ENCODE peak calls at places on chromosomes 3 and 15, in nine cellular contexts. D is tibial artery, Y is lower leg skin, J is progenitor cell of endocrine pancreas, H is psoas muscle, O is fibroblast of pulmonary artery, W is heart right ventricle, T is kidney, L is ovary. F is an unnamed sample.

GRCh38 chr15:40242671-40243070 is 3.8 kb downstream of the PAK6 start:
- DNase-seq in D (no peak), Y (peak), J (no peak), H (no peak), O (no peak), W (no peak), T (no peak), L (no peak), F (no peak)

GRCh38 chr3:152392474-152392873 is 123.7 kb downstream of the MBNL1 start:
- DNase-seq in D (no peak), Y (no peak), J (no peak), H (no peak), O (no peak), W (no peak), T (no peak), L (no peak), F (no peak)

GRCh38 chr15:38536201-38536676 is 28.4 kb downstream of the RASGRP1 start:
- DNase-seq in D (no peak), Y (no peak), J (no peak), H (peak), O (peak), W (peak), T (peak), L (peak), F (no peak)

GRCh38 chr3:137763594-137763938 is 549 bp upstream of the SOX14 start:
- DNase-seq in D (no peak), Y (no peak), J (no peak), H (no peak), O (no peak), W (no peak), T (no peak), L (no peak), F (no peak)

GRCh38 chr15:80611543-80612080 is 83.5 kb upstream of the ABHD17C start:
- DNase-seq in D (no peak), Y (no peak), J (no peak), H (no peak), O (no peak), W (no peak), T (no peak), L (no peak), F (no peak)

GRCh38 chr3:165643433-165643824 is 193.8 kb downstream of the BCHE start:
- DNase-seq in D (no peak), Y (no peak), J (no peak), H (no peak), O (peak), W (no peak), T (no peak), L (no peak), F (no peak)

GRCh38 chr3:169509359-169509758 is 154.2 kb downstream of the MECOM start:
- DNase-seq in D (no peak), Y (no peak), J (no peak), H (no peak), O (no peak), W (no peak), T (no peak), L (no peak), F (no peak)

GRCh38 chr3:185069583-185070030 is 83.3 kb downstream of the C3orf70 start:
- DNase-seq in D (no peak), Y (no peak), J (peak), H (no peak), O (no peak), W (no peak), T (no peak), L (no peak), F (no peak)

GRCh38 chr3:169610888-169611291 is 52.6 kb downstream of the MECOM start:
- DNase-seq in D (no peak), Y (no peak), J (no peak), H (no peak), O (no peak), W (no peak), T (no peak), L (no peak), F (no peak)

GRCh38 chr3:134059680-134060560 is 30.2 kb upstream of the SLCO2A1 start:
- DNase-seq in D (no peak), Y (no peak), J (no peak), H (no peak), O (peak), W (no peak), T (no peak), L (no peak), F (no peak)

GRCh38 chr15:42712584-42712983 is 24.3 kb downstream of the CDAN1 start:
- DNase-seq in D (no peak), Y (no peak), J (no peak), H (no peak), O (no peak), W (no peak), T (no peak), L (no peak), F (no peak)

DNA sequence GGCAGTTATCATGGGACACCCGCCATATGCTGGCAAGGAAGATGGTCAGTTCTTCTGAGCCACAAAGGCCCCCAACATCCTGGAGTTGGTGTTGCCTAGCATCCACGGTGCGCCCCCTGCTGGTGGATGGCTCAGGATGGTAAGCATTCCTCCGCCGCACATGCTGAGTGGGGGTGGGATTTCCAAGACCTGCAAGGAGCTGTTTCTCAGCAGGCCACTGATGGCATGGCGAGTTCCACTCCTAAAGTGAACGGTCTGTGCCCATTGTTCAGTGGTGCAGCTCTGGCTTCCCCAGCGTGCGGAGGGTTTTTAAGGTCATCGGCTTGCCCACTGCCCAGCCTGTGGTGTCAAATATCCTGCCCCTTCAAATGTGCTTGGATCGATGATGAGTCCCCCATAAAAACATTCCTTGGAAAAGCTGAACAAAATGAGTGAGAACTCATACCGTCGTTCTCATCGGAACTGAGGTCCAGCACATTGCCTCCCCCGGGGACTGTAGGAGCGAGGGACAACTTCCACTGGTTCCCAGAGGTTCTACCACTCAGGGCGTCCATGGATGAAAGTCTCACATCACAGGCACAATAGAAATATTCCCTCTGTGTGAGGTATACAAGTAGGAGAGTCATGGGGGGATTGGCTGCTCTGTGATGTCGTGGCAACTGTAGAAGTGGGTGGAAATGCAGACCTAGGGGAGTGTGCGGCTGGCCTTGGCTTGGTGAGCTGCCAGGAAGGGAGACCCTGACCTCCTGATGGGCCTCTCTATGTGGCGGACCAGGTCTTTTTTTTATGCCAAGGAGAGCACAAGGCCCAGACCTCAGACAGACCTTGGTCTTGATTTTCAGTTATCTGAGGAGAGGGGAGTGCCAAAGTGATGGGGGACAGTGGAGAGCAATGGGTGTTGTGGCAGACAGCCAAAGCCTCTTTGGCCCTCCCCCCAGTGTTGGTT is 102.0 kb downstream of the SNRPN start:
- DNase-seq in D (peak), Y (no peak), J (peak), H (no peak), O (no peak), W (no peak), T (peak), L (no peak), F (no peak)
- TF ChIP-seq CTCF in D (no peak), Y (no peak), J (no peak), H (no peak), O (no peak), W (no peak), T (no peak), L (no peak), F (no peak)

GRCh38 chr3:112531358-112531781 is 30.4 kb downstream of the ATG3 start:
- DNase-seq in D (no peak), Y (no peak), J (no peak), H (no peak), O (peak), W (no peak), T (no peak), L (no peak), F (no peak)
- TF ChIP-seq CTCF in D (peak), Y (no peak), J (peak), H (peak), O (peak), W (peak), T (peak), L (no peak), F (peak)

GRCh38 chr3:196914866-196915265 is 27.5 kb downstream of the NCBP2 start:
- DNase-seq in D (no peak), Y (no peak), J (no peak), H (no peak), O (no peak), W (no peak), T (no peak), L (no peak), F (no peak)
- TF ChIP-seq CTCF in D (no peak), Y (no peak), J (no peak), H (no peak), O (no peak), W (no peak), T (no peak), L (no peak), F (no peak)

GRCh38 chr3:181564222-181564621 is 147.5 kb upstream of the SOX2 start:
- DNase-seq in D (no peak), Y (no peak), J (no peak), H (no peak), O (peak), W (no peak), T (no peak), L (no peak), F (no peak)
- TF ChIP-seq CTCF in D (no peak), Y (no peak), J (no peak), H (no peak), O (no peak), W (no peak), T (no peak), L (no peak), F (no peak)

GRCh38 chr3:126473292-126474168 is 2.2 kb downstream of the ZXDC start:
- DNase-seq in D (no peak), Y (no peak), J (no peak), H (no peak), O (no peak), W (no peak), T (peak), L (no peak), F (no peak)

GRCh38 chr3:126475411-126476114 is at the start of gene ZXDC:
- DNase-seq in D (peak), Y (peak), J (peak), H (peak), O (peak), W (peak), T (peak), L (peak), F (peak)

GRCh38 chr3:126469479-126469878 is 6.2 kb downstream of the ZXDC start:
- DNase-seq in D (peak), Y (no peak), J (no peak), H (no peak), O (no peak), W (no peak), T (peak), L (no peak), F (no peak)

GRCh38 chr3:126474498-126475410 is 937 bp downstream of the ZXDC start:
- DNase-seq in D (peak), Y (peak), J (peak), H (peak), O (peak), W (peak), T (peak), L (peak), F (no peak)

DNA sequence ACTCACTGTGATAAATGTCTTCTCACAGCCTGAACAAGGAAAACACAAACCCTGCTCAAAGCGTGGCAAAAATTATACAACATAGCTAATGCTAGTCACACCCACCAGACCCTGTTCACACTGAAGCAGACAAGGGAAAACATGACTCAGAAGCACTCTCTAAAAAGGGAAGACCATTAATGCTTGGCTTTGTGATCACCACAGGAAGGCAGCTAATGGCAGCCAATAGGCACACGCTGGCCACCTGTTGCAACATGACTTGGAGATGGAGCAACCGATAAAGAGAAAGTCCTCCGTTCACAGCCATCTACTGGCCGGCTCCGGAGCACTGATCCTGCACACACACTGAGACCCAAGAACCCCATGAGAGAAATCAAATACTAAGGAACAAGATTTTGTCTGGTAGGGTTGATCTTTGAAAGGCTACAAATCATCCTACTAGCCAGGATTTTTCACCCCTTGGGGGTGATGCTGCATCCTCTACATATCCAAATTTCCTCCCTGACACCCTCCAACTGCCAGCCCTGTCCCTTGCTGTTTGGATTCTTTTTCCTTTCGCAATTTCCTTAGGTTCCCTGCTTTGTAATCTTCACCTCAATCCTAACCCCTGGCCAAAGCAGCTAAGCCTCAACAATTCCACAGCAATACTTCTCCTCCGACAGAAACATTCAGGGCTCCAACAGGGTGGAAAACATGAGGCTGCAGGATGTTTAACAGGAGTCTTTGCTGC is 3.2 kb downstream of the ZXDC start:
- DNase-seq in D (peak), Y (peak), J (no peak), H (peak), O (peak), W (peak), T (peak), L (no peak), F (no peak)
- TF ChIP-seq CTCF in D (no peak), Y (no peak), J (no peak), H (peak), O (no peak), W (no peak), T (no peak), L (no peak), F (no peak)

DNA sequence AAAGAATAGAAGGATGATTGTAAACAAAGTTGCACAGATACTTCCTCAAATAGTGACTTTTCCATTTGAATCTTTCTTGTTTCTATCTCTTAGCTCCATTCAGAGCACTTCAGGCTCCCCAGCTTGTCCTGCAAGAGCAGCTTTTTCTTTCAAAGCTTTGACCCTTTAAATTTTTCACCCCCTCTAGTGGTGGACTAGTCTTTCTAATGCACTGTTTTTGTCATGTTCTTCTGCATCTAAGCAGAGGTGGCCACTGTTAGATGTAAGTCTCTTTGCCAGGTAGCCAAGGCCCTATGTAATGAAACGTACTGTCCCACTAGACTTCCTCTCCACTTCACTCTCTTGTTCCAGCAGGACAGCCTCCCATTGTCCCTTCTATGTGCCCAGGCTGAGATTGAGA is 74.0 kb upstream of the MANF start:
- DNase-seq in D (no peak), Y (no peak), J (no peak), H (no peak), O (peak), W (no peak), T (no peak), L (no peak), F (no peak)
- TF ChIP-seq CTCF in D (no peak), Y (no peak), J (peak), H (no peak), O (peak), W (peak), T (no peak), L (no peak), F (peak)

DNA sequence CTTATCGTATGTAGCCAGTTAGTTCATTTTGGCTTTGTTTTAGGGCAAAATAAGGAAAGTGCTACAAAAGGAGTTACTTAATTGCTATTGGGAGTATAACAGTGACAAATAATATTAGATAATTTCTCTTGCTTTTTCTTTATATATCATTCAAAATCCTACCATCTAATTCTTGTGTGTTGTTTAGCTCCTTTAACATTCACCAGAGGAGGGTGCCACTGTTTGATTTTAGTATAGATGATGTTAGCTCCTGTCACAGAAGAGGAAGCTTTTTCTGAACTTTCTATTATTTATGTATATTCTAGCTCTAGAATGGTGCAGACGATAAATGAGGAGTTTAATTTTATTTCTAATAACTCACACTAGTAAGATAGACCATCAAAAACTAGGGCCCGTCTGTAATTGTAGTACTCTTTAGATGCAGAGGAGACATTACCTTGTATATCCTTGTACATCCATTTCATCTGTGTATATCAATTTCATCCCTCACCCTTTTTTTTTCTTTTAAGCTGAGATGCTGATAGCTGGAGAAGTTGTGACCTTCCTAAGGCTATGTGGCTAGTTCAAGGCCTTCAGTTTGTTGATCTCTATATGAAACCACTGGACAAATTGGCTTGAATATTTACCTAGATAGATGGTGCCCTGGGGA is 3.0 kb downstream of the PPM1L start:
- DNase-seq in D (no peak), Y (no peak), J (no peak), H (no peak), O (no peak), W (no peak), T (no peak), L (no peak), F (no peak)
- TF ChIP-seq CTCF in D (peak), Y (no peak), J (no peak), H (peak), O (no peak), W (peak), T (peak), L (no peak), F (peak)

DNA sequence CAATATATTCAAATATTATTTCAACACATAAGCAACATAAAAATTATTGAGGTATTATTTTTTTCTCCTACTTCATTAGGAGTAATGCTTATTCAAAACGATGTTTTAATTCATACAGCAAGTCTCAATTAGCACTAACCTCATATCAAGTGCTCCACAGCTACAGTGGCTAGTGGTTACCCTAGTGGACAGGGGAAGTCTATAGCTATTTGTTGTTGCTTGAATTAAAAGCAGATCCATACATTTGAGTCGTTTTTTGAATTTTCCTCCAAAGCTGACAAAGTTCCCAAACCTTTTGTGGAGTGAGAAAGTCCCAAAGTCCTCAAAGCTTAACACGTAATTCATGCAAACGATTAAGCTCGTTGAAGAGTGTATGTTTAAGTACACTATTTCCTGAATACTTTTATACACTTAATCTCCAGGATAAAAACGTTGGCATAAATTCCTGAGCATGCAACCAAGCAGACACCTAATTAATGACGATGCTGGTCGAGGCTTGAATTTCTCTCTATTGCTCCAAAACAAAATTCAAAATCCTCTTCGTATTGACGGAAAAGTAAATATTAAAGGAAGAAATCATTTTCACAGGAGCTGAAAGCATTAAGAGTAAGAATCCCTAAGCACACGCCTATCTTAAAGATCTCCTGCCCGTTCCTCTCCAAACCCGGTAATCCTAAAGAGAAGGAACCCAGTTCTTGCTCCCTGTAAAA is 984 bp downstream of the VPS13C start:
- DNase-seq in D (no peak), Y (no peak), J (no peak), H (no peak), O (peak), W (no peak), T (no peak), L (no peak), F (no peak)
- TF ChIP-seq CTCF in D (no peak), Y (no peak), J (peak), H (no peak), O (peak), W (no peak), T (no peak), L (no peak), F (no peak)

GRCh38 chr3:36135863-36136262 is 244.4 kb upstream of the STAC start:
- DNase-seq in D (no peak), Y (no peak), J (no peak), H (no peak), O (no peak), W (no peak), T (no peak), L (no peak), F (no peak)

GRCh38 chr3:36132214-36132613 is 248.1 kb upstream of the STAC start:
- DNase-seq in D (no peak), Y (no peak), J (no peak), H (no peak), O (no peak), W (no peak), T (no peak), L (no peak), F (no peak)
- TF ChIP-seq CTCF in D (no peak), Y (no peak), J (no peak), H (no peak), O (peak), W (no peak), T (no peak), L (no peak), F (no peak)

GRCh38 chr3:197444793-197445403 is 110.9 kb downstream of the BDH1 start:
- DNase-seq in D (no peak), Y (no peak), J (no peak), H (no peak), O (no peak), W (no peak), T (no peak), L (no peak), F (no peak)

GRCh38 chr3:197443506-197443905 is 112.3 kb downstream of the BDH1 start:
- DNase-seq in D (no peak), Y (no peak), J (no peak), H (no peak), O (no peak), W (no peak), T (no peak), L (no peak), F (no peak)

GRCh38 chr3:197435426-197435825 is 120.3 kb downstream of the BDH1 start:
- DNase-seq in D (no peak), Y (no peak), J (no peak), H (no peak), O (no peak), W (no peak), T (no peak), L (no peak), F (no peak)

GRCh38 chr3:197445886-197446631 is 109.7 kb downstream of the BDH1 start:
- DNase-seq in D (no peak), Y (no peak), J (no peak), H (no peak), O (no peak), W (no peak), T (no peak), L (no peak), F (no peak)

GRCh38 chr3:197440717-197441303 is 115.0 kb downstream of the BDH1 start:
- DNase-seq in D (no peak), Y (no peak), J (no peak), H (no peak), O (no peak), W (no peak), T (no peak), L (no peak), F (no peak)
- TF ChIP-seq CTCF in D (no peak), Y (no peak), J (no peak), H (no peak), O (no peak), W (no peak), T (no peak), L (no peak), F (no peak)